ENCODE peak calls at places on chromosomes 4 and X, in five cellular contexts. G is aorta, F is COR-L47, M is coronary artery, Z is RPMI8226. V is an unnamed sample.

GRCh38 chrX:82218361-82218760 is 1016.5 kb downstream of the SH3BGRL start:
- DNase-seq in Z (peak), F (peak), G (no peak), M (no peak), V (peak)

GRCh38 chr4:1371831-1372165 is 24.8 kb downstream of the UVSSA start:
- DNase-seq in G (no peak), M (no peak), F (no peak), Z (no peak), V (no peak)

GRCh38 chr4:91127891-91128290 is 1000.7 kb downstream of the CCSER1 start:
- DNase-seq in M (no peak), Z (no peak), F (no peak), G (no peak), V (no peak)

GRCh38 chr4:100907465-100908454 is 389.9 kb upstream of the EMCN start:
- DNase-seq in G (no peak), M (no peak), Z (no peak), F (no peak), V (no peak)

GRCh38 chr4:168693750-168694470 is 197.1 kb downstream of the PALLD start:
- DNase-seq in Z (no peak), F (no peak), M (no peak), G (no peak), V (no peak)

GRCh38 chr4:152010680-152011079 is 249.9 kb upstream of the GATB start:
- DNase-seq in M (no peak), Z (no peak), G (no peak), F (no peak), V (no peak)

GRCh38 chr4:164485169-164485568 is 268.8 kb upstream of the SMIM31 start:
- DNase-seq in M (no peak), G (no peak), F (no peak), Z (no peak), V (no peak)

GRCh38 chr4:71441186-71442169 is 102.7 kb downstream of the SLC4A4 start:
- DNase-seq in M (no peak), F (no peak), Z (peak), G (no peak), V (no peak)

GRCh38 chr4:140237616-140238352 is 83.8 kb upstream of the MAML3 start:
- DNase-seq in Z (peak), M (peak), G (peak), F (peak), V (peak)